ENCODE peak calls at places on chromosomes 11 and 22, in seven cellular contexts. M is CD8-positive, alpha-beta T cell; A is WERI-Rb-1; B is GM20000; F is GM12865; X is HepG2; I is fibroblast of lung. K is an unnamed sample.

GRCh38 chr11:20353829-20354434 is 9.6 kb upstream of the HTATIP2 start:
- DNase-seq in M (peak; percentile 27), A (peak; percentile 46), B (peak; percentile 54), F (peak; percentile 39), X (peak; percentile 46), I (peak; percentile 24), K (no peak)

GRCh38 chr11:11179239-11179638 is 173.8 kb downstream of the CSNK2A3 start:
- DNase-seq in M (no peak), A (no peak), B (no peak), F (no peak), X (no peak), I (peak; percentile 86), K (no peak)

GRCh38 chr22:30837531-30837930 is 131.0 kb downstream of the MORC2 start:
- DNase-seq in M (no peak), A (no peak), B (no peak), F (no peak), X (no peak), I (no peak), K (no peak)

GRCh38 chr11:17076517-17077239 is 789 bp downstream of the RPS13 start:
- DNase-seq in M (no peak), A (no peak), B (no peak), F (peak; percentile 18), X (no peak), I (peak; percentile 3), K (no peak)

GRCh38 chr11:44145011-44145777 is 49.7 kb downstream of the EXT2 start:
- DNase-seq in M (no peak), A (no peak), B (no peak), F (no peak), X (no peak), I (no peak), K (no peak)

GRCh38 chr22:44293034-44293433 is 19.7 kb downstream of the SHISAL1 start:
- DNase-seq in M (no peak), A (no peak), B (no peak), F (no peak), X (no peak), I (no peak), K (no peak)

GRCh38 chr11:107991868-107992414 is 16.8 kb upstream of the CUL5 start:
- DNase-seq in M (no peak), A (no peak), B (no peak), F (no peak), X (no peak), I (no peak), K (no peak)

GRCh38 chr22:42902875-42903510 is 45.9 kb upstream of the ARFGAP3 start:
- DNase-seq in M (no peak), A (peak; percentile 19), B (no peak), F (no peak), X (no peak), I (no peak), K (no peak)

GRCh38 chr11:46554205-46555162 is 39.3 kb downstream of the AMBRA1 start:
- DNase-seq in M (no peak), A (no peak), B (no peak), F (no peak), X (peak; percentile 99), I (peak; percentile 82), K (peak; percentile 38)

GRCh38 chr11:129960216-129961214 is 42.1 kb downstream of the PRDM10 start:
- DNase-seq in M (no peak), A (no peak), B (peak; percentile 70), F (peak; percentile 63), X (peak; percentile 47), I (peak; percentile 95), K (peak; percentile 22)

GRCh38 chr11:8765294-8765693 is 82.7 kb downstream of the RPL27A start:
- DNase-seq in M (no peak), A (no peak), B (no peak), F (no peak), X (peak; percentile 49), I (peak; percentile 89), K (no peak)

DNA sequence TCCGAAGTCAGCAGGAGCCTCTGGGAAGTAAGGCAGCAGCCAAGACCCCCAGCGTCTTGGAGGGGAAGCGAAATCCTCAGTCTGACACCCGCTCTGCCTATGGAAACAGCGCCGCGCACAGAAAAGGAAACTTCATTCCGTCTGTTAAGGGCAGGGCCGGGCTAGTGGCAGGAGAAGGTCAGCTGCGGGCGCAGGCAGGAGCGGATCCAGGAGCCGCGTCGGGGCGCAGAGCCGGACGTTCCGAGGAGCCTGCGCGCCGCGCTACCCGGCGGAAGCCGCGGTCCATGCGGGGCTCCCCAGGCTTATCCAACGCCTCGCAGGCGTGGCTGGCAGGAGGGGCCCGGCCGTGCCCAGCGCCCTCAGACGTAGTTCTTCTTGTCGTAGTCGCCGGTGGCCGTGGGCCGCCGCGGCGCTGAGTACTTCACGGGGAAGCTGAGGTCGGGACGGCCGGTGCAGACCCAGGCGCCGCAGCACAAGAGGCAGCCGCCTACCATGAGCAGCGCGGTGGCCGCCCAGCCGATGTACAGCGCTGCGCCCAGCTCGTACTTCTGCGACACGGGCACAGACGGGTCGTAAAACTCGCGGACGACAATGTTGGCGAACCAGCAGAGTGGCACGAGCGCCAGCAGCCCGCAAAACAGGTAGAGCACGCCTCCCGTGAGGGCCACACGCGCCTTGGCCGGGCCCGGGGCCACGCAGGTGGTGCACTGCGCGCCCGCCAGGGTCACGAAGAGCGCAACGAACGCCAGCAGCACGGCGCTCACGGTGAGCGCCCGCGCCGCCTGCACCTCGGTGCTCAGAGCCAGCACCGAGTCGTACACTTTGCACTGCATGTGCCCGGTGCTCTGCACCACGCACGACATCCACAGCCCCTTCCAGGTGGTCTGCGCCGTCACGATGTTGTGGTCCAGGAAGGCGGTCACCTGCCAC is 705 bp downstream of the CLDN5 start:
- DNase-seq in M (no peak), A (no peak), B (peak; percentile 45), F (peak; percentile 17), X (no peak), I (peak; percentile 44), K (no peak)
- TF ChIP-seq CTCF in M (no peak), A (no peak), B (no peak), F (no peak), X (no peak), I (no peak), K (no peak)

GRCh38 chr22:24942301-24942700 is 4.2 kb downstream of the LHFPL7 start:
- DNase-seq in M (no peak), A (no peak), B (no peak), F (no peak), X (no peak), I (no peak), K (no peak)

GRCh38 chr22:24938741-24939341 is 7.7 kb downstream of the LHFPL7 start:
- DNase-seq in M (peak; percentile 20), A (peak; percentile 40), B (peak; percentile 69), F (peak; percentile 55), X (peak; percentile 49), I (peak; percentile 25), K (no peak)

GRCh38 chr22:24935771-24936483 is 10.6 kb downstream of the LHFPL7 start:
- DNase-seq in M (no peak), A (no peak), B (no peak), F (no peak), X (no peak), I (no peak), K (no peak)

DNA sequence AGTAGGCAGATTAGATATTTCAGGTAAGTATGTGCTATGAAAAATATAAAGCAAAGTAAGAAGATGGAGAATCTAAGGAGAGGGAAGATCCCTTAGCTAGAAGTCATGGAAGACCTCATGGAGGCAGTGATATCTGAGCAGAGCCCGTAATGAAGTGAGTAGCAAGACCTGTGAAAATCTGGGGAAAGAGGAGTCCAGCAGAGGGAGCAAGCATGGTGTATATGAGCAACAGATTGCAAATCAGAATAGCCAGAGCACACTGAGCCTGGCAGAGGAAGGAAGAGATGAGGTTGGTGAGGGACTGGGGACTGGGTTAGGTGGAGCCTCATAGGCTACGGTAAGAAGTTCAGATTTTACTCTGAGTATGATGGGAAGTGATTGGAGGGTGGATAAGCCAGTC is 9.4 kb downstream of the LHFPL7 start:
- DNase-seq in M (no peak), A (peak; percentile 57), B (no peak), F (peak; percentile 17), X (peak; percentile 24), I (peak; percentile 7), K (no peak)
- TF ChIP-seq CTCF in M (no peak), A (peak; percentile 71), B (no peak), F (no peak), X (peak; percentile 59), I (peak; percentile 16), K (no peak)

DNA sequence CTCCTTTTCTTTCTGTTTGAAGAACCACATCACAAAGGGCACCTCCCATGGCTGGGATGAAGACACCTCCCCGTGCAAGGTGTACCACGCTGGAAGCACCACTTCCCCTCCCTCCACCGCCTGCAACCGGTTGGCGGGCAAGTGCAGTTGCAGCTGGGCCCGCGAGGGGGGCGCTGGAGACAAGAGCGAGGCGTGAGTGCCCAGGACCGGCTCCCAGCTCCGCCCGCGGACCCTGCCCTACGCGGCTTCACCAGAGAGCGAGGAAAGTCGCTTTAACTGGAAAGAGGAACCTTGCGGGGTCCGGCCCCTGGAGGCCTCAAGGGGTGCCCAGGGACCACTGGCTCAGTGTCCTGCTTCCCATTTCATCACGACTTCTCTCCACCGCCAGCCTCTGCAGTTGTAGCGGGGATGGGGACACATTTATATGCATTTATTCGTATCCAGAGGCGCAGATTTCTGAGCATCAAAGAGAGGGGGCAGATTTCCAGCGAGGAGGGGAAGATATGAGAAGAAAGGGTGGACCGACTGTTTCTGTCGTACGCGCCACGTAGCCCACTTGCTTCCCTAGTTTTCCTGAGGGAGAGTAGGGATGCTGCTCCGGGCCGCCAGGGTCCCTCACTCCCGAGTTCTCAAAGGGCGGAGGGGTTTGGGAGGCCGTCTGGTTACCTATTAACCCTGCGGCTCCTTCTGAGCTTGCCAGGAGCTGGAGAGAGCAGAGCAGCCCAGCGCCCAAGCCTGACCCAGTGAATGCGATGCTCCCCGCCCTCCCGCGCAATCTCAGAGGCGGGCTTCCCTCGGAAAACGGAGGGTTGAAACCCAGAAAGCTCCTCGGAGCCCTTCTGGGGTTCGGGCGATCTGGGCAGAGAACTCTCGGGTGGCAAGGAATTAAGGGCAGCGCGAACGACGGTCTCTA is 3.5 kb downstream of the ESAM start:
- DNase-seq in M (peak; percentile 70), A (no peak), B (peak; percentile 88), F (peak; percentile 73), X (peak; percentile 84), I (peak; percentile 55), K (peak; percentile 5)
- TF ChIP-seq CTCF in M (peak; percentile 81), A (peak; percentile 16), B (peak; percentile 81), F (peak; percentile 71), X (peak; percentile 91), I (peak; percentile 62), K (peak; percentile 78)

GRCh38 chr11:71190551-71190950 is 61.8 kb downstream of the SHANK2 start:
- DNase-seq in M (no peak), A (no peak), B (no peak), F (no peak), X (no peak), I (no peak), K (no peak)
- TF ChIP-seq CTCF in M (no peak), A (no peak), B (no peak), F (no peak), X (no peak), I (no peak), K (no peak)

DNA sequence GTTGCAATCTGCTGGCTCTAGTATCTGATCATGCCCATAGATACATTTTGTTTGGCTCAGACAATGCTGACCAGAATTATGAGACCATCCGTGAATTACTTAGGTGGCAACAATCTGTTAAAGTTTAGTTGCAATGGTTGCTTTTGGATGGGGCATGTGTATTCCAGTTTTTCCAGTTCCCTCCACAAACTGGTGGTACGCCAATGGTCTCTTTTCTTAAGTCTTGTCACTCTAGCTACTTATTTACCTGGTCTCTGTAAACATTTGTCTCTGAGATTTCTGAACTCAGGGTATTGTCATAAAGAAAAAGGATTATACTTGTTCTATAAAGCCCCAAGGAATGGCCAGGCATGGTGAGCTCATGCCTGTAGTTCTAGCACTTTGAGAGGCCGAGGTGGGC is 65.9 kb downstream of the PGR start:
- DNase-seq in M (no peak), A (no peak), B (no peak), F (no peak), X (no peak), I (no peak), K (no peak)
- TF ChIP-seq CTCF in M (no peak), A (no peak), B (no peak), F (no peak), X (no peak), I (no peak), K (no peak)

K was measured in AG09319.